ENCODE peak calls at places on chromosomes 2 and 18, in five cellular contexts. B, V, L, R and N are unnamed samples. For H3K27me3, the result is how much of the 10 kb centered on the place peaks cover.

GRCh38 chr2:84875213-84875560 is 5.7 kb downstream of the TRABD2A start:
- DNase-seq in B (no peak), V (no peak), L (no peak), R (no peak), N (no peak)

GRCh38 chr2:14866953-14867352 is 234.4 kb downstream of the LRATD1 start:
- DNase-seq in B (no peak), V (no peak), L (no peak), R (no peak), N (no peak)

GRCh38 chr2:67323209-67323991 is 73.7 kb upstream of the ETAA1 start:
- DNase-seq in B (no peak), V (no peak), L (no peak), R (no peak), N (peak)

GRCh38 chr2:23506460-23507266 is 121.7 kb downstream of the KLHL29 start:
- DNase-seq in B (no peak), V (no peak), L (no peak), R (no peak), N (no peak)

GRCh38 chr2:33529771-33530481 is 53.5 kb downstream of the RASGRP3 start:
- DNase-seq in B (peak), V (no peak), L (no peak), R (peak), N (no peak)

GRCh38 chr2:7097353-7097895 is 180.2 kb downstream of the RNF144A start:
- DNase-seq in B (peak), V (peak), L (peak), R (no peak), N (peak)

GRCh38 chr2:143891879-143892308 is 628.0 kb downstream of the ZEB2 start:
- DNase-seq in B (no peak), V (no peak), L (no peak), R (no peak), N (no peak)

GRCh38 chr2:14601070-14601770 is 31.3 kb upstream of the LRATD1 start:
- DNase-seq in B (no peak), V (no peak), L (no peak), R (no peak), N (no peak)

GRCh38 chr18:61496374-61496773 is 163.1 kb downstream of the CDH20 start:
- DNase-seq in B (no peak), V (no peak), L (no peak), R (no peak), N (no peak)

GRCh38 chr18:11004951-11005350 is 144.4 kb downstream of the PIEZO2 start:
- DNase-seq in B (no peak), V (no peak), L (no peak), R (no peak), N (no peak)

GRCh38 chr2:167122389-167122788 is 234.1 kb downstream of the XIRP2 start:
- DNase-seq in B (no peak), V (no peak), L (no peak), R (no peak), N (no peak)

GRCh38 chr2:227719637-227720036 is 1.8 kb upstream of the SLC19A3 start:
- DNase-seq in B (no peak), V (no peak), L (no peak), R (no peak), N (no peak)

GRCh38 chr2:234690569-234691225 is 193.8 kb upstream of the ARL4C start:
- DNase-seq in B (no peak), V (no peak), L (no peak), R (no peak), N (peak)

GRCh38 chr2:240479111-240479501 is 43.6 kb downstream of the GPC1 start:
- DNase-seq in B (no peak), V (no peak), L (no peak), R (no peak), N (no peak)

GRCh38 chr2:86638712-86639111 is 15.0 kb upstream of the RNF103 start:
- DNase-seq in B (no peak), V (no peak), L (no peak), R (no peak), N (no peak)

GRCh38 chr2:17232751-17233150 is 285.5 kb downstream of the RAD51AP2 start:
- DNase-seq in B (no peak), V (no peak), L (no peak), R (no peak), N (no peak)

GRCh38 chr2:105647731-105648130 is 97.0 kb upstream of the NCK2 start:
- DNase-seq in B (no peak), V (no peak), L (no peak), R (no peak), N (no peak)

GRCh38 chr2:75570948-75571729 is 10.4 kb upstream of the EVA1A start:
- DNase-seq in B (peak), V (peak), L (no peak), R (peak), N (no peak)

GRCh38 chr2:33644215-33644614 is 45.1 kb upstream of the FAM98A start:
- DNase-seq in B (no peak), V (no peak), L (no peak), R (no peak), N (no peak)

GRCh38 chr2:106878206-106878605 is 7.8 kb downstream of the ST6GAL2 start:
- DNase-seq in B (no peak), V (no peak), L (no peak), R (no peak), N (no peak)

GRCh38 chr18:69843047-69843446 is 104.6 kb downstream of the CD226 start:
- DNase-seq in B (no peak), V (no peak), L (no peak), R (no peak), N (no peak)

GRCh38 chr2:46518848-46519247 is 39.5 kb downstream of the TMEM247 start:
- DNase-seq in B (no peak), V (no peak), L (no peak), R (no peak), N (no peak)

GRCh38 chr2:158464426-158465281 is 7.9 kb downstream of the PKP4 start:
- DNase-seq in B (no peak), V (no peak), L (no peak), R (no peak), N (no peak)

GRCh38 chr18:79933765-79934164 is 17.7 kb downstream of the SLC66A2 start:
- DNase-seq in B (peak), V (peak), L (peak), R (no peak), N (no peak)
- TF ChIP-seq CTCF in B (peak), V (no peak), L (peak), R (no peak), N (no peak)

DNA sequence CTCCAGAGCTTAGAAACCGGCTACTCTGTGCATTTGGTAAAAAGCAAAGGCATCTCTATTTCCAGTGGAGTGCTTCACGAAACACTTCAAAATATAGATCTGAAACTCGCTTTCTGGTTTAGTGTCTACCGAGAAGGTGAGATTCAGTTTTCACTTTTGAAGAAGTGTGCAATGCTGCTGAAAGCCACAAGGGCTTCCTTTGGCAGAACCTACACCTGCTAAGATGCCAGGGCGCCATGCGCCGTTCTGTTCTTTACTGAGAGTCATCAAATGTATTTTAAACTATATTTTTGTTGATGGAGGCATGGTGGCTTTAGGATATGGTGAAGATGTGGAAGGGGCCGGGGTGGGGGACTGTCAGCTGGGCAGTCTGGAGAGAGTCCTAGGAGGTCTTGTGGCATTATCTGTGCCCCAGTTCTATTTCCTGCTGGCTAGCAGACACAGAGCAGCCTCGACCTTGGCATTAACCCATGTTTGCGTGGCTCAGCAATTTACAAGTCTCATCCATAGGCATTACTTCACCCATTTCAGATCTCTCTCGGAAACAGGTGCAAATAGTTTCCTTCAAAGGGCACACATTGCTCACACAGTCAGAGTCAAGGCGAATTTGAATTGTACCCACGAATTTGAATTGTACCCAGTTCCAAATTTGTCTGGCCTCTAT is 46.7 kb upstream of the KCNF1 start:
- DNase-seq in B (no peak), V (no peak), L (no peak), R (no peak), N (no peak)
- H3K27me3 ChIP-seq in B (under half), V (under half), L (under half), R (under half), N (under half)

GRCh38 chr2:145091967-145092366 is 572.0 kb upstream of the ZEB2 start:
- DNase-seq in B (no peak), V (no peak), L (no peak), R (no peak), N (no peak)
- TF ChIP-seq CTCF in B (no peak), V (no peak), L (no peak), R (no peak), N (no peak)

DNA sequence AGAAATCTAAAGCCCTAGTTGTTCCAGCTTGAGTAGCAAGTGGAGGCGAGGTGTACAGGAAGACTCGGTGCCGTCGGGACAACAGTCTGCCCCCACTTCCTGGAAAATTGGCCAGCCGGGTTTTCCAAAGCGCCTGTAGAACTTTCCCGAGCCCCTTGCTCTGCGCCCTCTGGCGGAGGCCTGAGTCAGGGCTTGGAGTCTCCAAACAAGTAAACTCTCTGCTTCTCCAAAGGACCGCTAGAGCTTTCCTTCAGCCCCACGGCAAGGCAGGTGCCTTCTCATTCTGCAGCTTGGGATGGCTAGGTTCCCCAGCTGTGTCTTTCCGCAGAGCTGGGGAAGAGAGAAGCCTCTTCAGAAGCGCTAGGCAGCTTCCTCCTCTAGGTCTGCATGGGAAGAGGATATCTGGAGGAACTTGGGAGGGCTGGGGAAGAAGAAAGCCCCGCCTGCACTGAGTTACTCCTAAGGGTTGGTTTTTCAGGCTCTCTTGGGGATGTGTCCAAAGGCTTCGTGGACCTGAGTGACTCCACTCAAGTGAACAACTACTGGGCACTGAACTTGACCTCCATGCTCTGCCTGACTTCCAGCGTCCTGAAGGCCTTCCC is 729 bp downstream of the SPR start:
- DNase-seq in B (peak), V (peak), L (peak), R (peak), N (peak)
- H3K27me3 ChIP-seq in B (under half), V (under half), L (under half), R (under half), N (under half)

GRCh38 chr2:161426788-161427412 is 10.8 kb downstream of the TBR1 start:
- DNase-seq in B (no peak), V (no peak), L (no peak), R (no peak), N (no peak)
- TF ChIP-seq CTCF in B (peak), V (no peak), L (no peak), R (peak), N (peak)

GRCh38 chr18:57435851-57436192 is 648 bp downstream of the ONECUT2 start:
- DNase-seq in B (no peak), V (no peak), L (no peak), R (no peak), N (no peak)
- H3K27me3 ChIP-seq in B (half or more), V (under half), L (half or more), R (half or more), N (under half)

GRCh38 chr18:460302-460701 is 40.2 kb downstream of the COLEC12 start:
- DNase-seq in B (no peak), V (no peak), L (no peak), R (no peak), N (no peak)

GRCh38 chr18:461762-462161 is 38.7 kb downstream of the COLEC12 start:
- DNase-seq in B (no peak), V (no peak), L (no peak), R (no peak), N (no peak)

GRCh38 chr18:460791-461190 is 39.7 kb downstream of the COLEC12 start:
- DNase-seq in B (no peak), V (no peak), L (no peak), R (no peak), N (no peak)

GRCh38 chr18:458016-458415 is 42.5 kb downstream of the COLEC12 start:
- DNase-seq in B (no peak), V (no peak), L (no peak), R (no peak), N (no peak)

DNA sequence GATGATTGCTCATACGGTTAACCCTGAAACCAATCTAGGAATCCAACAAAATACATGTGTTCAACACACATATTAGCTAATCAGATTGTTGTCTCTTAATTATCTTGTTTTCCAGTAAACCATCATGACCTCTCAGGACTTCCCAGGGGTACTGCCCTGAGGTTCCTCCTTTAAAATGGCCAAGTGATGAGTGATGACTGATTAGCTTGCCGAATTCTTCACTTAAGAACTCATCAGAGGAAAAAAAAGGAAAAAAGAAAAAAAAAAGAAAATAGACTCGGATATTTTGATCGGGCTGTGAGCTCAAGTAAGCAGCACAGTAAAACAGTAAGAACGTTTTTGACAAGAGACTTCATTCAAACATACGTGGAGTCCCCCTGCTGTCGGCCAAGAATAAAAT is 40.7 kb downstream of the COLEC12 start:
- DNase-seq in B (no peak), V (no peak), L (no peak), R (no peak), N (no peak)
- TF ChIP-seq CTCF in B (no peak), V (no peak), L (no peak), R (no peak), N (no peak)